ENCODE peak calls at places on chromosome 11, in four cellular contexts. One of them, this sample, is unnamed.

GRCh38 chr11:9693801-9694553 is 30.1 kb downstream of the SWAP70 start:
- DNase-seq in hepatic stellate cell: no peak
- DNase-seq in activated CD8-positive, alpha-beta memory T cell treated with anti-CD3 and anti-CD28 coated beads for 1 hour: no peak
- DNase-seq in BJ: no peak
- DNase-seq in this sample: no peak

GRCh38 chr11:83306385-83307080 is 20.4 kb upstream of the CCDC90B start:
- DNase-seq in activated CD8-positive, alpha-beta memory T cell treated with anti-CD3 and anti-CD28 coated beads for 1 hour: no peak
- DNase-seq in hepatic stellate cell: no peak
- DNase-seq in BJ: no peak
- DNase-seq in this sample: no peak

GRCh38 chr11:76860539-76861475 is at the start of gene ACER3:
- DNase-seq in BJ: peak; percentile 45
- DNase-seq in hepatic stellate cell: peak; percentile 89
- DNase-seq in activated CD8-positive, alpha-beta memory T cell treated with anti-CD3 and anti-CD28 coated beads for 1 hour: peak; percentile 67
- DNase-seq in this sample: peak; percentile 95

GRCh38 chr11:126334665-126335462 is 20.6 kb upstream of the ST3GAL4 start:
- DNase-seq in BJ: no peak
- DNase-seq in activated CD8-positive, alpha-beta memory T cell treated with anti-CD3 and anti-CD28 coated beads for 1 hour: no peak
- DNase-seq in hepatic stellate cell: peak; percentile 81
- DNase-seq in this sample: no peak

GRCh38 chr11:122731500-122731913 is 76.0 kb downstream of the UBASH3B start:
- DNase-seq in activated CD8-positive, alpha-beta memory T cell treated with anti-CD3 and anti-CD28 coated beads for 1 hour: no peak
- DNase-seq in hepatic stellate cell: peak; percentile 63
- DNase-seq in BJ: peak; percentile 71
- DNase-seq in this sample: peak; percentile 32

GRCh38 chr11:112024178-112024777 is 930 bp upstream of the DLAT start:
- DNase-seq in activated CD8-positive, alpha-beta memory T cell treated with anti-CD3 and anti-CD28 coated beads for 1 hour: no peak
- DNase-seq in BJ: no peak
- DNase-seq in hepatic stellate cell: no peak
- DNase-seq in this sample: no peak

GRCh38 chr11:15166204-15166603 is 51.5 kb downstream of the INSC start:
- DNase-seq in hepatic stellate cell: no peak
- DNase-seq in BJ: no peak
- DNase-seq in activated CD8-positive, alpha-beta memory T cell treated with anti-CD3 and anti-CD28 coated beads for 1 hour: no peak
- DNase-seq in this sample: no peak

GRCh38 chr11:119382101-119382500 is 611 bp upstream of the USP2 start:
- DNase-seq in activated CD8-positive, alpha-beta memory T cell treated with anti-CD3 and anti-CD28 coated beads for 1 hour: no peak
- DNase-seq in hepatic stellate cell: no peak
- DNase-seq in BJ: no peak
- DNase-seq in this sample: no peak

GRCh38 chr11:74815966-74816365 is 67.3 kb downstream of the RNF169 start:
- DNase-seq in BJ: no peak
- DNase-seq in hepatic stellate cell: no peak
- DNase-seq in activated CD8-positive, alpha-beta memory T cell treated with anti-CD3 and anti-CD28 coated beads for 1 hour: no peak
- DNase-seq in this sample: peak; percentile 49

GRCh38 chr11:47714554-47715081 is 551 bp downstream of the AGBL2 start:
- DNase-seq in hepatic stellate cell: peak; percentile 37
- DNase-seq in BJ: no peak
- DNase-seq in activated CD8-positive, alpha-beta memory T cell treated with anti-CD3 and anti-CD28 coated beads for 1 hour: no peak
- DNase-seq in this sample: no peak

GRCh38 chr11:129846508-129847335 is 31.1 kb downstream of the TMEM45B start:
- DNase-seq in activated CD8-positive, alpha-beta memory T cell treated with anti-CD3 and anti-CD28 coated beads for 1 hour: no peak
- DNase-seq in BJ: peak; percentile 93
- DNase-seq in hepatic stellate cell: peak; percentile 84
- DNase-seq in this sample: no peak

GRCh38 chr11:65574963-65575567 is 788 bp upstream of the EHBP1L1 start:
- DNase-seq in BJ: no peak
- DNase-seq in hepatic stellate cell: no peak
- DNase-seq in activated CD8-positive, alpha-beta memory T cell treated with anti-CD3 and anti-CD28 coated beads for 1 hour: no peak
- DNase-seq in this sample: no peak

GRCh38 chr11:82754410-82754809 is 20.7 kb upstream of the FAM181B start:
- DNase-seq in BJ: no peak
- DNase-seq in hepatic stellate cell: no peak
- DNase-seq in activated CD8-positive, alpha-beta memory T cell treated with anti-CD3 and anti-CD28 coated beads for 1 hour: no peak
- DNase-seq in this sample: no peak

GRCh38 chr11:61627831-61628753 is 47.2 kb upstream of the SYT7 start:
- DNase-seq in BJ: no peak
- DNase-seq in hepatic stellate cell: peak; percentile 84
- DNase-seq in activated CD8-positive, alpha-beta memory T cell treated with anti-CD3 and anti-CD28 coated beads for 1 hour: peak; percentile 8
- DNase-seq in this sample: peak; percentile 68

GRCh38 chr11:45930031-45930794 is 7.8 kb downstream of the LARGE2 start:
- DNase-seq in activated CD8-positive, alpha-beta memory T cell treated with anti-CD3 and anti-CD28 coated beads for 1 hour: no peak
- DNase-seq in BJ: no peak
- DNase-seq in hepatic stellate cell: no peak
- DNase-seq in this sample: no peak

GRCh38 chr11:58286249-58286648 is 18.2 kb upstream of the OR10W1 start:
- DNase-seq in activated CD8-positive, alpha-beta memory T cell treated with anti-CD3 and anti-CD28 coated beads for 1 hour: no peak
- DNase-seq in BJ: no peak
- DNase-seq in hepatic stellate cell: peak; percentile 14
- DNase-seq in this sample: peak; percentile 69

GRCh38 chr11:4851033-4851432 is 2.0 kb upstream of the OR51S1 start:
- DNase-seq in activated CD8-positive, alpha-beta memory T cell treated with anti-CD3 and anti-CD28 coated beads for 1 hour: no peak
- DNase-seq in hepatic stellate cell: peak; percentile 21
- DNase-seq in BJ: no peak
- DNase-seq in this sample: no peak

GRCh38 chr11:46389450-46390330 is 1.9 kb downstream of the CHRM4 start:
- DNase-seq in activated CD8-positive, alpha-beta memory T cell treated with anti-CD3 and anti-CD28 coated beads for 1 hour: no peak
- DNase-seq in BJ: no peak
- DNase-seq in hepatic stellate cell: peak; percentile 92
- DNase-seq in this sample: peak; percentile 80

GRCh38 chr11:125481531-125481930 is 14.5 kb downstream of the FEZ1 start:
- DNase-seq in hepatic stellate cell: no peak
- DNase-seq in activated CD8-positive, alpha-beta memory T cell treated with anti-CD3 and anti-CD28 coated beads for 1 hour: no peak
- DNase-seq in BJ: no peak
- DNase-seq in this sample: no peak

GRCh38 chr11:77055056-77055680 is 11.6 kb upstream of the CAPN5 start:
- DNase-seq in BJ: no peak
- DNase-seq in activated CD8-positive, alpha-beta memory T cell treated with anti-CD3 and anti-CD28 coated beads for 1 hour: no peak
- DNase-seq in hepatic stellate cell: no peak
- DNase-seq in this sample: no peak

GRCh38 chr11:77547863-77548551 is 41.7 kb upstream of the AQP11 start:
- DNase-seq in BJ: no peak
- DNase-seq in activated CD8-positive, alpha-beta memory T cell treated with anti-CD3 and anti-CD28 coated beads for 1 hour: no peak
- DNase-seq in hepatic stellate cell: peak; percentile 50
- DNase-seq in this sample: peak; percentile 71

GRCh38 chr11:110759972-110760381 is 47.7 kb upstream of the ARHGAP20 start:
- DNase-seq in activated CD8-positive, alpha-beta memory T cell treated with anti-CD3 and anti-CD28 coated beads for 1 hour: no peak
- DNase-seq in BJ: no peak
- DNase-seq in hepatic stellate cell: no peak
- DNase-seq in this sample: peak; percentile 38

GRCh38 chr11:2913029-2913431 is 16.2 kb downstream of the PHLDA2 start:
- DNase-seq in hepatic stellate cell: peak; percentile 79
- DNase-seq in BJ: no peak
- DNase-seq in activated CD8-positive, alpha-beta memory T cell treated with anti-CD3 and anti-CD28 coated beads for 1 hour: no peak
- DNase-seq in this sample: no peak

GRCh38 chr11:46535688-46536087 is 58.1 kb downstream of the AMBRA1 start:
- DNase-seq in activated CD8-positive, alpha-beta memory T cell treated with anti-CD3 and anti-CD28 coated beads for 1 hour: no peak
- DNase-seq in BJ: no peak
- DNase-seq in hepatic stellate cell: no peak
- DNase-seq in this sample: no peak

GRCh38 chr11:119990306-119991021 is 147.4 kb downstream of the TRIM29 start:
- DNase-seq in BJ: no peak
- DNase-seq in hepatic stellate cell: no peak
- DNase-seq in activated CD8-positive, alpha-beta memory T cell treated with anti-CD3 and anti-CD28 coated beads for 1 hour: no peak
- DNase-seq in this sample: no peak

GRCh38 chr11:122721201-122721963 is 65.9 kb downstream of the UBASH3B start:
- DNase-seq in activated CD8-positive, alpha-beta memory T cell treated with anti-CD3 and anti-CD28 coated beads for 1 hour: no peak
- DNase-seq in hepatic stellate cell: no peak
- DNase-seq in BJ: no peak
- DNase-seq in this sample: no peak

GRCh38 chr11:113142508-113142907 is 171.9 kb upstream of the TTC12 start:
- DNase-seq in activated CD8-positive, alpha-beta memory T cell treated with anti-CD3 and anti-CD28 coated beads for 1 hour: no peak
- DNase-seq in BJ: no peak
- DNase-seq in hepatic stellate cell: no peak
- DNase-seq in this sample: no peak

This sample was measured in lung microvascular endothelial cell.